ENCODE peak calls at places on chromosome 20, in six cellular contexts. W is GM03348, D is iPS-NIHi11, R is mesenteric fat pad, U is HuH-7.5, C is NCI-H748 treated with DMSO at 0.1 percent for 48 hours. E is an unnamed sample.

GRCh38 chr20:58877374-58878360 is 25.2 kb downstream of the GNAS start:
- DNase-seq in D (no peak), C (no peak), W (no peak), U (no peak), R (no peak), E (no peak)

GRCh38 chr20:34112600-34113061 is 588 bp upstream of the EIF2S2 start:
- DNase-seq in W (peak), D (peak), R (no peak), C (peak), U (peak), E (peak)

GRCh38 chr20:13008761-13009681 is at the start of gene SPTLC3:
- DNase-seq in D (peak), C (no peak), W (peak), U (no peak), R (no peak), E (peak)

GRCh38 chr20:59222239-59222981 is 58.8 kb downstream of the ZNF831 start:
- DNase-seq in C (peak), U (peak), W (peak), R (no peak), D (peak), E (peak)

GRCh38 chr20:33099842-33100538 is 20.5 kb downstream of the BPIFB4 start:
- DNase-seq in C (no peak), D (no peak), U (no peak), W (no peak), R (no peak), E (no peak)

GRCh38 chr20:19944772-19945459 is 72.2 kb upstream of the NAA20 start:
- DNase-seq in R (no peak), C (no peak), U (no peak), W (peak), D (no peak), E (no peak)

GRCh38 chr20:36035720-36036119 is 67.3 kb downstream of the CNBD2 start:
- DNase-seq in C (no peak), D (no peak), U (no peak), W (peak), R (no peak), E (no peak)

GRCh38 chr20:46721476-46721875 is 12.0 kb downstream of the SLC2A10 start:
- DNase-seq in R (no peak), D (no peak), U (no peak), C (no peak), W (no peak), E (no peak)

GRCh38 chr20:25499031-25499430 is 86.3 kb downstream of the NINL start:
- DNase-seq in C (no peak), R (no peak), D (no peak), W (no peak), U (no peak), E (no peak)

GRCh38 chr20:50308166-50308512 is 117.5 kb downstream of the CEBPB start:
- DNase-seq in U (no peak), D (no peak), C (no peak), R (no peak), W (no peak), E (no peak)

GRCh38 chr20:15362849-15363248 is 1025.4 kb upstream of the FLRT3 start:
- DNase-seq in D (no peak), R (no peak), W (no peak), U (no peak), C (no peak), E (no peak)

GRCh38 chr20:50266293-50267040 is 75.8 kb downstream of the CEBPB start:
- DNase-seq in R (no peak), W (no peak), U (no peak), C (no peak), D (no peak), E (no peak)

GRCh38 chr20:58637466-58638198 is 13.5 kb upstream of the STX16 start:
- DNase-seq in U (no peak), W (no peak), C (no peak), R (peak), D (no peak), E (no peak)

GRCh38 chr20:59403261-59403961 is 103.0 kb downstream of the EDN3 start:
- DNase-seq in U (peak), D (peak), R (peak), C (no peak), W (peak), E (no peak)

GRCh38 chr20:51366155-51366886 is 176.2 kb downstream of the NFATC2 start:
- DNase-seq in D (peak), W (peak), C (no peak), R (no peak), U (no peak), E (no peak)

GRCh38 chr20:49447364-49447763 is 35.1 kb downstream of the KCNB1 start:
- DNase-seq in R (no peak), D (no peak), W (no peak), C (no peak), U (no peak), E (no peak)

GRCh38 chr20:61307686-61308085 is 55.6 kb downstream of the CDH4 start:
- DNase-seq in W (no peak), D (no peak), R (no peak), C (no peak), U (no peak), E (no peak)

GRCh38 chr20:62141397-62142251 is 1.6 kb downstream of the PSMA7 start:
- DNase-seq in R (no peak), W (peak), C (no peak), U (peak), D (no peak), E (peak)

GRCh38 chr20:36173451-36173933 is 19.0 kb downstream of the EPB41L1 start:
- DNase-seq in R (no peak), D (peak), W (no peak), U (no peak), C (no peak), E (no peak)

GRCh38 chr20:48180039-48180438 is 394.8 kb upstream of the SULF2 start:
- DNase-seq in D (no peak), C (peak), R (no peak), U (peak), W (no peak), E (peak)

GRCh38 chr20:9439806-9440205 is 74.6 kb upstream of the LAMP5 start:
- DNase-seq in C (no peak), R (no peak), W (no peak), D (no peak), U (no peak), E (no peak)

GRCh38 chr20:23156842-23157423 is 70.8 kb upstream of the CD93 start:
- DNase-seq in W (peak), C (no peak), D (no peak), U (no peak), R (no peak), E (no peak)

GRCh38 chr20:48374986-48375715 is 452.6 kb downstream of the PREX1 start:
- DNase-seq in D (no peak), W (no peak), C (no peak), U (no peak), R (no peak), E (no peak)

GRCh38 chr20:50455656-50456451 is 54.3 kb upstream of the PTPN1 start:
- DNase-seq in R (no peak), U (peak), D (no peak), C (no peak), W (no peak), E (peak)

GRCh38 chr20:25346349-25346748 is 44.3 kb downstream of the ABHD12 start:
- DNase-seq in W (no peak), D (no peak), R (no peak), U (no peak), C (no peak), E (no peak)

GRCh38 chr20:33296206-33296605 is 13.2 kb downstream of the BPIFB1 start:
- DNase-seq in W (no peak), R (no peak), U (no peak), D (no peak), C (no peak), E (no peak)

GRCh38 chr20:45919536-45919933 is 7.6 kb upstream of the PLTP start:
- DNase-seq in U (no peak), W (no peak), D (no peak), R (no peak), C (no peak), E (no peak)

GRCh38 chr20:10090588-10091166 is 55.9 kb downstream of the ANKEF1 start:
- DNase-seq in U (peak), C (peak), R (no peak), D (peak), W (peak), E (peak)

GRCh38 chr20:10893331-10893730 is 219.5 kb upstream of the JAG1 start:
- DNase-seq in R (no peak), W (no peak), C (no peak), U (no peak), D (no peak), E (no peak)

GRCh38 chr20:25380945-25381614 is 9.6 kb downstream of the ABHD12 start:
- DNase-seq in D (no peak), W (no peak), C (no peak), U (no peak), R (no peak), E (no peak)

GRCh38 chr20:60974022-60974421 is 278.0 kb upstream of the CDH4 start:
- DNase-seq in C (no peak), U (no peak), R (no peak), W (no peak), D (no peak), E (no peak)

GRCh38 chr20:14114049-14114448 is 118.7 kb downstream of the MACROD2 start:
- DNase-seq in D (no peak), U (no peak), C (no peak), R (no peak), W (no peak), E (no peak)

GRCh38 chr20:44091026-44091425 is 96.0 kb downstream of the JPH2 start:
- DNase-seq in C (no peak), W (no peak), D (no peak), R (no peak), U (no peak), E (no peak)

GRCh38 chr20:10636326-10636818 is 37.4 kb downstream of the JAG1 start:
- DNase-seq in R (no peak), W (no peak), D (no peak), C (no peak), U (no peak), E (peak)

GRCh38 chr20:5031206-5031557 is 29.9 kb upstream of the SLC23A2 start:
- DNase-seq in R (no peak), U (no peak), D (no peak), C (no peak), W (no peak), E (no peak)

E was measured in HepG2.